ENCODE peak calls at places on chromosomes 13 and 19, in nine cellular contexts. O is T-helper 22 cell, M is WTC11, T is right lobe of liver, Y is GM20000, W is NCI-H2171, E is HuH-7, P is progenitor cell of endocrine pancreas, B is T follicular helper cell. V is an unnamed sample.

GRCh38 chr19:28846094-28846812 is 366.7 kb downstream of the UQCRFS1 start:
- DNase-seq in O (no peak), B (no peak), P (no peak), Y (no peak), W (no peak), T (no peak), M (no peak), E (no peak), V (no peak)

GRCh38 chr13:105142556-105142955 is 1392.9 kb downstream of the EFNB2 start:
- DNase-seq in E (no peak), T (no peak), P (no peak), M (no peak), Y (no peak), B (no peak), W (no peak), O (no peak), V (no peak)

GRCh38 chr13:110666255-110666533 is 39.7 kb downstream of the CARS2 start:
- DNase-seq in E (no peak), M (no peak), Y (no peak), O (no peak), W (no peak), P (no peak), T (no peak), B (no peak), V (no peak)

GRCh38 chr19:18789883-18790565 is 1.1 kb downstream of the COMP start:
- DNase-seq in T (no peak), E (no peak), W (no peak), M (peak), O (no peak), P (no peak), B (no peak), Y (peak), V (no peak)

GRCh38 chr19:29549105-29550070 is 23.6 kb downstream of the VSTM2B start:
- DNase-seq in P (no peak), E (no peak), T (peak), M (no peak), W (no peak), O (no peak), B (no peak), Y (no peak), V (no peak)

GRCh38 chr13:80873589-80873988 is 532.7 kb upstream of the SPRY2 start:
- DNase-seq in M (no peak), W (no peak), B (no peak), Y (peak), P (no peak), O (no peak), E (no peak), T (no peak), V (peak)

GRCh38 chr19:45016388-45017314 is 15.4 kb downstream of the RELB start:
- DNase-seq in E (peak), M (peak), B (peak), T (peak), O (peak), P (peak), W (peak), Y (peak), V (peak)

GRCh38 chr19:36060430-36060829 is 5.7 kb downstream of the WDR62 start:
- DNase-seq in B (no peak), O (no peak), P (no peak), M (peak), E (peak), Y (peak), W (no peak), T (peak), V (peak)

GRCh38 chr13:28805193-28805819 is 14.8 kb upstream of the MTUS2 start:
- DNase-seq in M (peak), T (peak), O (no peak), P (no peak), W (no peak), Y (no peak), E (no peak), B (no peak), V (no peak)

GRCh38 chr19:52734340-52734892 is 428 bp downstream of the ZNF611 start:
- DNase-seq in E (peak), P (no peak), O (no peak), Y (peak), T (peak), W (peak), B (no peak), M (peak), V (peak)

GRCh38 chr13:80577951-80578670 is 237.2 kb upstream of the SPRY2 start:
- DNase-seq in M (no peak), P (no peak), E (no peak), B (no peak), Y (no peak), W (no peak), O (no peak), T (no peak), V (no peak)

GRCh38 chr13:96243371-96243770 is 153.5 kb downstream of the HS6ST3 start:
- DNase-seq in T (no peak), O (no peak), M (no peak), B (no peak), Y (no peak), E (no peak), P (no peak), W (no peak), V (no peak)

GRCh38 chr13:72726721-72727416 is 560 bp downstream of the MZT1 start:
- DNase-seq in M (peak), W (peak), P (peak), T (peak), E (peak), Y (peak), O (peak), B (peak), V (no peak)

GRCh38 chr13:29771247-29771646 is 79.2 kb downstream of the UBL3 start:
- DNase-seq in O (no peak), Y (peak), B (no peak), E (no peak), T (no peak), W (no peak), M (no peak), P (no peak), V (peak)

GRCh38 chr19:12893582-12893981 is 2.6 kb downstream of the GCDH start:
- DNase-seq in M (no peak), O (no peak), T (no peak), Y (no peak), E (no peak), B (no peak), W (no peak), P (no peak), V (no peak)

GRCh38 chr13:91101436-91101835 is 246.1 kb upstream of the MIR17HG start:
- DNase-seq in E (no peak), P (no peak), Y (no peak), M (no peak), W (no peak), T (no peak), B (no peak), O (no peak), V (no peak)

GRCh38 chr19:47595937-47596336 is 13.0 kb upstream of the BICRA start:
- DNase-seq in E (no peak), Y (no peak), W (no peak), P (no peak), T (no peak), O (no peak), B (no peak), M (no peak), V (no peak)

GRCh38 chr19:4403005-4403761 is 743 bp downstream of the CHAF1A start:
- DNase-seq in B (no peak), W (no peak), M (no peak), E (no peak), P (no peak), Y (no peak), O (no peak), T (peak), V (no peak)

GRCh38 chr19:39409886-39410619 is 2.4 kb upstream of the PLEKHG2 start:
- DNase-seq in B (peak), M (peak), Y (peak), T (peak), E (no peak), P (no peak), W (peak), O (peak), V (no peak)

GRCh38 chr19:50434525-50434924 is 1.8 kb downstream of the MYBPC2 start:
- DNase-seq in W (no peak), M (no peak), Y (no peak), E (no peak), B (no peak), T (no peak), P (no peak), O (no peak), V (no peak)

GRCh38 chr13:46606915-46607413 is 54.0 kb downstream of the LRCH1 start:
- DNase-seq in M (no peak), E (no peak), W (no peak), P (no peak), Y (no peak), B (no peak), T (no peak), O (no peak), V (no peak)

GRCh38 chr13:57632276-57633140 is 964 bp downstream of the PCDH17 start:
- DNase-seq in P (peak), B (no peak), E (no peak), O (no peak), M (peak), W (no peak), T (no peak), Y (peak), V (no peak)

GRCh38 chr19:37329686-37330085 is 41.2 kb upstream of the ZNF527 start:
- DNase-seq in O (no peak), E (no peak), M (peak), B (no peak), Y (no peak), T (no peak), P (no peak), W (no peak), V (no peak)

GRCh38 chr19:32930567-32930966 is 41.2 kb downstream of the CEP89 start:
- DNase-seq in B (no peak), T (no peak), W (no peak), P (no peak), O (no peak), E (no peak), M (no peak), Y (no peak), V (no peak)

GRCh38 chr13:33931397-33931987 is 113.5 kb downstream of the RFC3 start:
- DNase-seq in W (no peak), Y (peak), E (peak), O (no peak), M (peak), B (no peak), T (no peak), P (peak), V (peak)

GRCh38 chr13:113840541-113841354 is 23.1 kb downstream of the GAS6 start:
- DNase-seq in Y (no peak), T (no peak), B (no peak), O (no peak), W (no peak), P (no peak), E (no peak), M (no peak), V (peak)

GRCh38 chr13:109684836-109685602 is 101.4 kb downstream of the IRS2 start:
- DNase-seq in Y (no peak), E (peak), P (no peak), M (no peak), W (peak), B (no peak), O (no peak), T (peak), V (no peak)

GRCh38 chr13:106922384-106922783 is 354.4 kb upstream of the ARGLU1 start:
- DNase-seq in Y (no peak), E (no peak), P (no peak), T (no peak), B (no peak), W (no peak), O (no peak), M (no peak), V (no peak)

GRCh38 chr13:97028441-97029299 is 34.4 kb upstream of the OXGR1 start:
- DNase-seq in M (peak), T (peak), O (no peak), B (no peak), E (peak), Y (peak), W (peak), P (peak), V (peak)

GRCh38 chr13:79647518-79647917 is 166.6 kb downstream of the NDFIP2 start:
- DNase-seq in T (no peak), E (no peak), W (no peak), B (no peak), P (no peak), O (no peak), Y (no peak), M (no peak), V (no peak)

GRCh38 chr13:51523082-51523518 is 61.2 kb upstream of the WDFY2 start:
- DNase-seq in W (no peak), Y (no peak), P (no peak), T (peak), E (peak), M (no peak), O (no peak), B (no peak), V (peak)

GRCh38 chr13:24688111-24688510 is 7.9 kb downstream of the ATP12A start:
- DNase-seq in M (no peak), B (no peak), T (no peak), P (no peak), E (no peak), W (no peak), O (no peak), Y (no peak), V (no peak)

GRCh38 chr19:44800461-44800860 is 8.4 kb upstream of the BCAM start:
- DNase-seq in T (peak), E (peak), O (peak), Y (peak), B (peak), P (peak), W (peak), M (peak), V (peak)

V was measured in pons.